ENCODE peak calls at places on chromosome 17, in ten cellular contexts. One of them, this sample, is unnamed.
A peak's percentile ranks its signal among the peaks of the same experiment; 100 is the strongest.

GRCh38 chr17:8076502-8077266 is 10.8 kb downstream of the ALOX12B start:
- DNase-seq in NCI-H187: no peak
- DNase-seq in NCI-H446 treated with DMSO at 0.1 percent for 48 hours: no peak
- DNase-seq in HFFc6: no peak
- DNase-seq in lower leg skin: no peak
- DNase-seq in endodermal cell: no peak
- DNase-seq in SHP77: no peak
- DNase-seq in AG04450: no peak
- DNase-seq in HTR-8/SVneo: no peak
- DNase-seq in NCI-H774: no peak
- DNase-seq in this sample: no peak

GRCh38 chr17:46046957-46047356 is 47.9 kb downstream of the STH start:
- DNase-seq in NCI-H774: no peak
- DNase-seq in HTR-8/SVneo: no peak
- DNase-seq in SHP77: no peak
- DNase-seq in NCI-H187: no peak
- DNase-seq in endodermal cell: no peak
- DNase-seq in lower leg skin: no peak
- DNase-seq in AG04450: no peak
- DNase-seq in HFFc6: no peak
- DNase-seq in NCI-H446 treated with DMSO at 0.1 percent for 48 hours: no peak
- DNase-seq in this sample: peak; percentile 62

GRCh38 chr17:17729620-17730249 is 48.5 kb downstream of the RAI1 start:
- DNase-seq in endodermal cell: peak; percentile 94
- DNase-seq in NCI-H774: peak; percentile 0
- DNase-seq in NCI-H187: no peak
- DNase-seq in AG04450: no peak
- DNase-seq in HFFc6: no peak
- DNase-seq in lower leg skin: no peak
- DNase-seq in SHP77: peak; percentile 62
- DNase-seq in NCI-H446 treated with DMSO at 0.1 percent for 48 hours: no peak
- DNase-seq in HTR-8/SVneo: peak; percentile 53
- DNase-seq in this sample: peak; percentile 45

GRCh38 chr17:72426321-72426720 is 305.5 kb downstream of the SOX9 start:
- DNase-seq in AG04450: no peak
- DNase-seq in NCI-H774: no peak
- DNase-seq in HFFc6: no peak
- DNase-seq in endodermal cell: peak; percentile 35
- DNase-seq in NCI-H187: no peak
- DNase-seq in lower leg skin: no peak
- DNase-seq in NCI-H446 treated with DMSO at 0.1 percent for 48 hours: no peak
- DNase-seq in HTR-8/SVneo: no peak
- DNase-seq in SHP77: no peak
- DNase-seq in this sample: no peak

GRCh38 chr17:47813512-47814031 is 8.0 kb downstream of the OSBPL7 start:
- DNase-seq in AG04450: no peak
- DNase-seq in HFFc6: no peak
- DNase-seq in SHP77: no peak
- DNase-seq in NCI-H446 treated with DMSO at 0.1 percent for 48 hours: no peak
- DNase-seq in endodermal cell: no peak
- DNase-seq in NCI-H187: no peak
- DNase-seq in NCI-H774: no peak
- DNase-seq in HTR-8/SVneo: no peak
- DNase-seq in lower leg skin: peak; percentile 78
- DNase-seq in this sample: no peak

GRCh38 chr17:31393749-31394146 is 2.3 kb downstream of the RAB11FIP4 start:
- DNase-seq in AG04450: no peak
- DNase-seq in HTR-8/SVneo: no peak
- DNase-seq in endodermal cell: no peak
- DNase-seq in NCI-H446 treated with DMSO at 0.1 percent for 48 hours: no peak
- DNase-seq in lower leg skin: peak; percentile 49
- DNase-seq in SHP77: no peak
- DNase-seq in NCI-H774: no peak
- DNase-seq in NCI-H187: no peak
- DNase-seq in HFFc6: no peak
- DNase-seq in this sample: no peak

GRCh38 chr17:82440991-82441627 is 9.4 kb downstream of the CYBC1 start:
- DNase-seq in endodermal cell: no peak
- DNase-seq in NCI-H187: peak; percentile 30
- DNase-seq in HFFc6: no peak
- DNase-seq in lower leg skin: no peak
- DNase-seq in SHP77: no peak
- DNase-seq in NCI-H774: peak; percentile 77
- DNase-seq in HTR-8/SVneo: no peak
- DNase-seq in AG04450: no peak
- DNase-seq in NCI-H446 treated with DMSO at 0.1 percent for 48 hours: no peak
- DNase-seq in this sample: no peak

GRCh38 chr17:26792486-26792885 is 501.4 kb upstream of the WSB1 start:
- DNase-seq in NCI-H446 treated with DMSO at 0.1 percent for 48 hours: no peak
- DNase-seq in NCI-H774: no peak
- DNase-seq in AG04450: no peak
- DNase-seq in NCI-H187: no peak
- DNase-seq in lower leg skin: no peak
- DNase-seq in endodermal cell: no peak
- DNase-seq in SHP77: no peak
- DNase-seq in HTR-8/SVneo: no peak
- DNase-seq in HFFc6: no peak
- DNase-seq in this sample: no peak

GRCh38 chr17:8922451-8922850 is 43.1 kb downstream of the PIK3R5 start:
- DNase-seq in SHP77: no peak
- DNase-seq in NCI-H446 treated with DMSO at 0.1 percent for 48 hours: no peak
- DNase-seq in endodermal cell: no peak
- DNase-seq in HTR-8/SVneo: peak; percentile 85
- DNase-seq in AG04450: peak; percentile 49
- DNase-seq in lower leg skin: no peak
- DNase-seq in NCI-H187: no peak
- DNase-seq in NCI-H774: no peak
- DNase-seq in HFFc6: peak; percentile 71
- DNase-seq in this sample: no peak

GRCh38 chr17:50361561-50362480 is 11.2 kb downstream of the MRPL27 start:
- DNase-seq in NCI-H774: peak; percentile 24
- DNase-seq in AG04450: peak; percentile 49
- DNase-seq in endodermal cell: peak; percentile 91
- DNase-seq in HFFc6: peak; percentile 58
- DNase-seq in SHP77: peak; percentile 10
- DNase-seq in NCI-H446 treated with DMSO at 0.1 percent for 48 hours: peak; percentile 4
- DNase-seq in lower leg skin: peak; percentile 88
- DNase-seq in NCI-H187: no peak
- DNase-seq in HTR-8/SVneo: peak; percentile 89
- DNase-seq in this sample: peak; percentile 84

GRCh38 chr17:80348551-80349436 is 66.2 kb upstream of the ENDOV start:
- DNase-seq in HFFc6: no peak
- DNase-seq in endodermal cell: no peak
- DNase-seq in HTR-8/SVneo: peak; percentile 18
- DNase-seq in NCI-H446 treated with DMSO at 0.1 percent for 48 hours: no peak
- DNase-seq in NCI-H187: no peak
- DNase-seq in AG04450: no peak
- DNase-seq in NCI-H774: no peak
- DNase-seq in SHP77: no peak
- DNase-seq in lower leg skin: no peak
- DNase-seq in this sample: no peak

GRCh38 chr17:45333702-45334092 is 16.9 kb upstream of the MAP3K14 start:
- DNase-seq in AG04450: no peak
- DNase-seq in endodermal cell: no peak
- DNase-seq in HFFc6: no peak
- DNase-seq in lower leg skin: no peak
- DNase-seq in SHP77: no peak
- DNase-seq in HTR-8/SVneo: no peak
- DNase-seq in NCI-H187: no peak
- DNase-seq in NCI-H774: no peak
- DNase-seq in NCI-H446 treated with DMSO at 0.1 percent for 48 hours: no peak
- DNase-seq in this sample: no peak

GRCh38 chr17:31820691-31821435 is 38.2 kb downstream of the COPRS start:
- DNase-seq in NCI-H446 treated with DMSO at 0.1 percent for 48 hours: no peak
- DNase-seq in NCI-H187: no peak
- DNase-seq in NCI-H774: no peak
- DNase-seq in HTR-8/SVneo: no peak
- DNase-seq in lower leg skin: no peak
- DNase-seq in HFFc6: no peak
- DNase-seq in SHP77: no peak
- DNase-seq in AG04450: no peak
- DNase-seq in endodermal cell: no peak
- DNase-seq in this sample: no peak

GRCh38 chr17:79985951-79986391 is 49.7 kb downstream of the TBC1D16 start:
- DNase-seq in AG04450: no peak
- DNase-seq in HFFc6: no peak
- DNase-seq in endodermal cell: peak; percentile 39
- DNase-seq in HTR-8/SVneo: no peak
- DNase-seq in lower leg skin: no peak
- DNase-seq in NCI-H187: no peak
- DNase-seq in NCI-H446 treated with DMSO at 0.1 percent for 48 hours: no peak
- DNase-seq in NCI-H774: no peak
- DNase-seq in SHP77: no peak
- DNase-seq in this sample: no peak

GRCh38 chr17:76197911-76198310 is 42.4 kb downstream of the RNF157 start:
- DNase-seq in lower leg skin: no peak
- DNase-seq in endodermal cell: no peak
- DNase-seq in NCI-H446 treated with DMSO at 0.1 percent for 48 hours: no peak
- DNase-seq in HTR-8/SVneo: no peak
- DNase-seq in AG04450: no peak
- DNase-seq in NCI-H187: no peak
- DNase-seq in SHP77: no peak
- DNase-seq in NCI-H774: no peak
- DNase-seq in HFFc6: no peak
- DNase-seq in this sample: no peak

GRCh38 chr17:66834919-66835454 is at the start of gene CACNG5:
- DNase-seq in NCI-H187: no peak
- DNase-seq in lower leg skin: peak; percentile 76
- DNase-seq in NCI-H774: peak; percentile 51
- DNase-seq in NCI-H446 treated with DMSO at 0.1 percent for 48 hours: no peak
- DNase-seq in SHP77: no peak
- DNase-seq in AG04450: no peak
- DNase-seq in HFFc6: no peak
- DNase-seq in HTR-8/SVneo: no peak
- DNase-seq in endodermal cell: peak; percentile 93
- DNase-seq in this sample: no peak

GRCh38 chr17:34883106-34884000 is 77.9 kb downstream of the CCT6B start:
- DNase-seq in NCI-H446 treated with DMSO at 0.1 percent for 48 hours: no peak
- DNase-seq in HFFc6: no peak
- DNase-seq in endodermal cell: peak; percentile 87
- DNase-seq in HTR-8/SVneo: no peak
- DNase-seq in NCI-H187: no peak
- DNase-seq in NCI-H774: no peak
- DNase-seq in SHP77: no peak
- DNase-seq in AG04450: no peak
- DNase-seq in lower leg skin: peak; percentile 48
- DNase-seq in this sample: no peak

GRCh38 chr17:77794846-77795245 is 163.7 kb upstream of the TNRC6C start:
- DNase-seq in HFFc6: no peak
- DNase-seq in NCI-H187: no peak
- DNase-seq in lower leg skin: no peak
- DNase-seq in NCI-H774: no peak
- DNase-seq in SHP77: no peak
- DNase-seq in endodermal cell: no peak
- DNase-seq in NCI-H446 treated with DMSO at 0.1 percent for 48 hours: no peak
- DNase-seq in AG04450: no peak
- DNase-seq in HTR-8/SVneo: no peak
- DNase-seq in this sample: no peak

GRCh38 chr17:3773511-3773910 is 27.5 kb downstream of the ITGAE start:
- DNase-seq in NCI-H446 treated with DMSO at 0.1 percent for 48 hours: no peak
- DNase-seq in lower leg skin: no peak
- DNase-seq in NCI-H187: no peak
- DNase-seq in HTR-8/SVneo: peak; percentile 64
- DNase-seq in endodermal cell: no peak
- DNase-seq in SHP77: no peak
- DNase-seq in AG04450: peak; percentile 34
- DNase-seq in NCI-H774: no peak
- DNase-seq in HFFc6: peak; percentile 46
- DNase-seq in this sample: no peak

GRCh38 chr17:1720856-1721386 is 3.6 kb upstream of the WDR81 start:
- DNase-seq in AG04450: no peak
- DNase-seq in endodermal cell: peak; percentile 95
- DNase-seq in lower leg skin: peak; percentile 92
- DNase-seq in NCI-H187: no peak
- DNase-seq in HTR-8/SVneo: no peak
- DNase-seq in NCI-H774: peak; percentile 14
- DNase-seq in SHP77: peak; percentile 60
- DNase-seq in HFFc6: peak; percentile 28
- DNase-seq in NCI-H446 treated with DMSO at 0.1 percent for 48 hours: no peak
- DNase-seq in this sample: peak; percentile 72

GRCh38 chr17:57995076-57995956 is 7.3 kb upstream of the VEZF1 start:
- DNase-seq in AG04450: peak; percentile 59
- DNase-seq in NCI-H187: peak; percentile 32
- DNase-seq in HFFc6: peak; percentile 77
- DNase-seq in lower leg skin: no peak
- DNase-seq in NCI-H774: peak; percentile 80
- DNase-seq in SHP77: peak; percentile 82
- DNase-seq in endodermal cell: peak; percentile 91
- DNase-seq in NCI-H446 treated with DMSO at 0.1 percent for 48 hours: peak; percentile 58
- DNase-seq in HTR-8/SVneo: peak; percentile 88
- DNase-seq in this sample: peak; percentile 89

GRCh38 chr17:48335858-48336500 is 94.0 kb downstream of the SKAP1 start:
- DNase-seq in endodermal cell: no peak
- DNase-seq in NCI-H446 treated with DMSO at 0.1 percent for 48 hours: no peak
- DNase-seq in lower leg skin: no peak
- DNase-seq in HTR-8/SVneo: peak; percentile 48
- DNase-seq in AG04450: peak; percentile 26
- DNase-seq in HFFc6: peak; percentile 38
- DNase-seq in NCI-H187: peak; percentile 50
- DNase-seq in SHP77: peak; percentile 65
- DNase-seq in NCI-H774: peak; percentile 83
- DNase-seq in this sample: peak; percentile 80

GRCh38 chr17:751269-752001 is 629 bp downstream of the GEMIN4 start:
- DNase-seq in endodermal cell: peak; percentile 68
- DNase-seq in HTR-8/SVneo: peak; percentile 55
- DNase-seq in NCI-H187: no peak
- DNase-seq in SHP77: peak; percentile 17
- DNase-seq in AG04450: no peak
- DNase-seq in HFFc6: peak; percentile 21
- DNase-seq in NCI-H446 treated with DMSO at 0.1 percent for 48 hours: no peak
- DNase-seq in lower leg skin: peak; percentile 89
- DNase-seq in NCI-H774: no peak
- DNase-seq in this sample: no peak

GRCh38 chr17:34412965-34413441 is 50.0 kb upstream of the CCL1 start:
- DNase-seq in endodermal cell: no peak
- DNase-seq in NCI-H187: no peak
- DNase-seq in SHP77: no peak
- DNase-seq in NCI-H446 treated with DMSO at 0.1 percent for 48 hours: no peak
- DNase-seq in HFFc6: peak; percentile 12
- DNase-seq in NCI-H774: no peak
- DNase-seq in HTR-8/SVneo: no peak
- DNase-seq in lower leg skin: no peak
- DNase-seq in AG04450: no peak
- DNase-seq in this sample: no peak

GRCh38 chr17:15966879-15967248 is 21.9 kb downstream of the ADORA2B start:
- DNase-seq in AG04450: no peak
- DNase-seq in NCI-H187: peak; percentile 16
- DNase-seq in HFFc6: no peak
- DNase-seq in NCI-H774: no peak
- DNase-seq in SHP77: no peak
- DNase-seq in lower leg skin: no peak
- DNase-seq in HTR-8/SVneo: no peak
- DNase-seq in NCI-H446 treated with DMSO at 0.1 percent for 48 hours: no peak
- DNase-seq in endodermal cell: peak; percentile 90
- DNase-seq in this sample: no peak

GRCh38 chr17:50935201-50936124 is 69.3 kb upstream of the TOB1 start:
- DNase-seq in SHP77: peak; percentile 27
- DNase-seq in HFFc6: no peak
- DNase-seq in NCI-H446 treated with DMSO at 0.1 percent for 48 hours: no peak
- DNase-seq in HTR-8/SVneo: no peak
- DNase-seq in lower leg skin: no peak
- DNase-seq in AG04450: no peak
- DNase-seq in NCI-H187: no peak
- DNase-seq in endodermal cell: no peak
- DNase-seq in NCI-H774: peak; percentile 89
- DNase-seq in this sample: peak; percentile 90

GRCh38 chr17:13367154-13367553 is 234.6 kb downstream of the HS3ST3A1 start:
- DNase-seq in NCI-H446 treated with DMSO at 0.1 percent for 48 hours: no peak
- DNase-seq in NCI-H774: no peak
- DNase-seq in HFFc6: no peak
- DNase-seq in endodermal cell: no peak
- DNase-seq in lower leg skin: no peak
- DNase-seq in HTR-8/SVneo: no peak
- DNase-seq in AG04450: no peak
- DNase-seq in NCI-H187: no peak
- DNase-seq in SHP77: no peak
- DNase-seq in this sample: no peak

GRCh38 chr17:49107211-49107557 is 25.4 kb upstream of the B4GALNT2 start:
- DNase-seq in lower leg skin: no peak
- DNase-seq in AG04450: no peak
- DNase-seq in HTR-8/SVneo: no peak
- DNase-seq in NCI-H774: no peak
- DNase-seq in HFFc6: no peak
- DNase-seq in NCI-H446 treated with DMSO at 0.1 percent for 48 hours: no peak
- DNase-seq in SHP77: no peak
- DNase-seq in endodermal cell: no peak
- DNase-seq in NCI-H187: no peak
- DNase-seq in this sample: no peak